ENCODE peak calls at places on chromosomes 11 and 22, in nine cellular contexts. W is NCI-H1694 treated with DMSO at 0.1 percent for 48 hours; D is H7; R is germinal center; S is head of caudate nucleus; O is HCT116; G is stimulated activated CD4-positive, alpha-beta T cell treated with anti-CD3 and anti-CD28 coated beads, Interleukin-4, amount 100 ng/mL, for 1 hour; N is DMS153; Y is naive thymus-derived CD8-positive, alpha-beta T cell. P is an unnamed sample.

GRCh38 chr11:66221726-66222236 is 46.7 kb upstream of the RAB1B start:
- DNase-seq in D (peak), S (no peak), N (no peak), G (no peak), O (no peak), Y (no peak), R (no peak), W (no peak), P (peak)

GRCh38 chr11:35548925-35549561 is 23.6 kb upstream of the PAMR1 start:
- DNase-seq in G (no peak), R (no peak), Y (no peak), D (peak), O (no peak), W (no peak), N (no peak), S (no peak), P (no peak)

GRCh38 chr22:45671051-45671782 is 417 bp upstream of the ATXN10 start:
- DNase-seq in R (peak), G (no peak), Y (no peak), O (no peak), D (peak), N (no peak), W (no peak), S (no peak), P (peak)

GRCh38 chr22:19574247-19574646 is 50.0 kb upstream of the CLDN5 start:
- DNase-seq in N (no peak), O (no peak), S (no peak), W (no peak), G (no peak), R (no peak), D (no peak), Y (no peak), P (no peak)

GRCh38 chr11:24842308-24842707 is 345.5 kb downstream of the LUZP2 start:
- DNase-seq in G (no peak), R (no peak), Y (no peak), D (no peak), N (no peak), W (no peak), O (no peak), S (no peak), P (no peak)

GRCh38 chr22:27028093-27028492 is 370.7 kb downstream of the MIAT start:
- DNase-seq in G (no peak), N (no peak), O (no peak), Y (no peak), D (no peak), W (no peak), S (no peak), R (no peak), P (no peak)

GRCh38 chr22:48277868-48278581 is 1515.6 kb downstream of the TBC1D22A start:
- DNase-seq in Y (no peak), O (no peak), G (no peak), N (no peak), W (no peak), D (peak), R (no peak), S (peak), P (no peak)

GRCh38 chr22:22110548-22111266 is 128.1 kb upstream of the TOP3B start:
- DNase-seq in R (peak), D (peak), G (peak), O (peak), N (no peak), S (peak), Y (no peak), W (peak), P (peak)

GRCh38 chr22:25077964-25078363 is 121.7 kb upstream of the CRYBB3 start:
- DNase-seq in R (no peak), N (no peak), G (no peak), D (no peak), Y (no peak), O (no peak), W (no peak), S (no peak), P (no peak)

GRCh38 chr11:1047576-1048156 is 11.1 kb upstream of the MUC6 start:
- DNase-seq in S (no peak), D (peak), Y (no peak), R (no peak), O (no peak), W (no peak), N (no peak), G (no peak), P (no peak)

GRCh38 chr22:44091021-44091721 is 67.1 kb downstream of the PARVB start:
- DNase-seq in W (no peak), G (peak), O (peak), S (peak), R (no peak), Y (peak), N (no peak), D (peak), P (no peak)